ENCODE peak calls at places on chromosomes 7 and 10, in five cellular contexts. W is SK-N-SH; C is CD8-positive, alpha-beta T cell; J is cardiac fibroblast; R is AG09309. T is an unnamed sample.
A peak's percentile ranks its signal among the peaks of the same experiment; 100 is the strongest.

GRCh38 chr10:94308866-94309265 is 53.9 kb downstream of the NOC3L start:
- DNase-seq in W (no peak), C (no peak), J (peak; percentile 55), R (no peak), T (no peak)

GRCh38 chr10:84214612-84215235 is 10.6 kb downstream of the LRIT2 start:
- DNase-seq in W (peak; percentile 52), C (no peak), J (peak; percentile 5), R (no peak), T (no peak)

GRCh38 chr7:71633571-71634008 is 501.6 kb downstream of the GALNT17 start:
- DNase-seq in W (no peak), C (no peak), J (peak; percentile 66), R (peak; percentile 3), T (peak; percentile 78)

GRCh38 chr10:127990846-127991542 is 84.1 kb downstream of the PTPRE start:
- DNase-seq in W (no peak), C (peak; percentile 7), J (peak; percentile 92), R (peak; percentile 80), T (peak; percentile 88)

GRCh38 chr7:81501220-81501619 is 268.6 kb downstream of the HGF start:
- DNase-seq in W (peak; percentile 33), C (no peak), J (peak; percentile 86), R (no peak), T (peak; percentile 19)

GRCh38 chr7:30905078-30906012 is 6.3 kb upstream of the AQP1 start:
- DNase-seq in W (no peak), C (no peak), J (no peak), R (no peak), T (no peak)

GRCh38 chr7:47557317-47557985 is 24.5 kb downstream of the TNS3 start:
- DNase-seq in W (no peak), C (no peak), J (peak; percentile 56), R (no peak), T (no peak)

GRCh38 chr7:1967512-1968396 is 265.0 kb downstream of the MAD1L1 start:
- DNase-seq in W (no peak), C (no peak), J (no peak), R (no peak), T (no peak)

GRCh38 chr7:139697031-139697430 is 80.8 kb downstream of the HIPK2 start:
- DNase-seq in W (no peak), C (no peak), J (no peak), R (no peak), T (no peak)

GRCh38 chr7:46369933-46370654 is 449.0 kb upstream of the IGFBP3 start:
- DNase-seq in W (no peak), C (no peak), J (peak; percentile 94), R (peak; percentile 84), T (peak; percentile 91)
- TF ChIP-seq CTCF in W (no peak), C (no peak), J (no peak), R (no peak), T (no peak)

DNA sequence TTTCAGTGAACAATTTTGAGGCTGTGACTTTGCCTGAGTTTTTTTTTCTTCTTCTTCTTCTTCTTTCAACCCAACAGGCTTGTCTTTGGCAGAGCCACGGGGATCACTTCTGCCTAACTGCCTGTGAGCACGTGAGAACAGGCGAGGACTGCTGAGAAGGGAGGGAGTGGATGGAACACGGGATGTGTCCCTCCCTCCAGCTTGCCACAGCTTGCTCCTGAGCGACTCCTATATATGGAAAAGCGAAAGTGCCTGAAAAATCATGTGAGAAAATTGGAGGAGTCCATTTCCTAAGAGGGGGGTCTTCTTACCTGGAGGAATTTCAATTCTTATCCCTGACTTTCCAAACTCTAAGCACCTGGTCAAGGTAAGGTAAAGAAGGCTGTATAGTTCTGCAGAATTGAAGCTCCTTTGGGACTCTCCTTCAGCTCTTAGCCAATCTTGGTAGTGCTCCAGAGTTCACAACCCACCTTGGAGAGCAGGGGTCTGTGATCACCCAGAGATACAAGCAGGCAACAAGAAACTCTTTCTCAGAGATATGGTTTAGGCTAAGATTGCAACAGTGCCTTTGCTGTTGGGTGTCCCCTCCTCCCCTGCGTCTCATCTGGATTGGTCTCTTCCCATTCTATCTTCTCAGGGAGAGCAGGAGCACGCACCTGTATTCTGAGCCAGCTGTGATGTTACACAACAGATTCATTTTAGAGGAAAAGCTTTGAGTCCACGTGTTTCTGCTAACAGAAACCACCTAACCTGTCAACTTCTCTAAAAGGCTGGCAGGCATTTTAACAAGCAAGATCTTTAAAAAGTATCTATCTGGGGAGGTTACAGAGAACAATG is at the start of gene MAT1A:
- DNase-seq in W (no peak), C (no peak), J (peak; percentile 3), R (no peak), T (no peak)
- H3K4me3 ChIP-seq in W (no peak within 1 kb of the TSS), C (no peak within 1 kb of the TSS), J (no peak within 1 kb of the TSS), R (no peak within 1 kb of the TSS), T (no peak within 1 kb of the TSS)

GRCh38 chr10:101029520-101030309 is 1.2 kb downstream of the PDZD7 start:
- DNase-seq in W (no peak), C (no peak), J (no peak), R (no peak), T (no peak)
- TF ChIP-seq CTCF in W (peak; percentile 26), C (no peak), J (peak; percentile 17), R (no peak), T (no peak)

DNA sequence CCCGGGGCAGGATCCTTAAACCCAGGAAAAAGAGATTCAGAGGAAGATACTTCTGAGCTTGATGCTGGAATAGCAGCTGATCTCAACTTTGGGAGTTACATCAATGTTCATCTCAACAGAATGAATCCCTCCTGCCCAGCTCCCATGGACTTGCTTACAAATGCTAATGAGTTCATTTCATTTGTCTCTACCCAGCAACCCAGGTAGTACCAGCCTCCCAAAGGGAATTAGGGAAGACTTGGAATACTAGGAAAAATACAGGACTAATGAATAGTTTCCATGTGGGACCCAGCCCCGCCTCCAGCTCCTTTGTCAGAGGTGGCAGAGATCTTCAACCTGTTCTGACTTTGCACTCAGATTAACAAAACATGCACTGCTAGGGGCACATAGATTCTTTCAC is 22.1 kb upstream of the TCF7L2 start:
- DNase-seq in W (no peak), C (no peak), J (no peak), R (no peak), T (no peak)
- H3K4me3 ChIP-seq in W (no peak overlapping the region), C (no peak overlapping the region), J (no peak overlapping the region), R (no peak overlapping the region), T (no peak overlapping the region)

GRCh38 chr7:21981524-21981923 is 35.8 kb upstream of the CDCA7L start:
- DNase-seq in W (no peak), C (no peak), J (no peak), R (no peak), T (no peak)
- TF ChIP-seq CTCF in W (no peak), C (no peak), J (no peak), R (no peak), T (no peak)

DNA sequence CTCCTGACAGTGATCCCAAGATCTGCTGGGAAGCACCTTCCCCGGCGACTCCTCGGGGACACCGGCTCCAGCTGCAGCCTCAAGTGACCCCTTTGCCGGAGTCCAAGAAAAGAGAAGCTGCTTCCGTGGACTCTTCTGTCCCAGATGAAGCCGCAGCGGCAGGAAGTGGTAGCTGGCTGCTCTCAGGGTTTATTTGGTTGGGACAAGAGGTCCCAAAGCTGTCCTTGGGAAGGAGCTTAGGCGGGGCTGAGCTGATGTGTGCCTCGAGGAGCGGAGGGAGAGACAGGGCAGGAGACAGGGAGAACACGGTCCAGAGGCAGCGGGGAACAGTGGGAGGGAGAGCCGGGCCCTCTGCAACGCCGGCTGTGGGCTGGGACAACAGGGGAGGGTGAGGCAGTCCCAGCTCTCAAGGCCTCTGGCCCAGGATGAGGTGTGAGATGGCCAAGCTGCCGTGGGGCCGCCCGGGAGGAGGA is 13.1 kb upstream of the FAM20C start:
- DNase-seq in W (no peak), C (no peak), J (peak; percentile 11), R (no peak), T (no peak)
- H3K4me3 ChIP-seq in W (no peak overlapping the region), C (no peak overlapping the region), J (no peak overlapping the region), R (no peak overlapping the region), T (no peak overlapping the region)

GRCh38 chr10:132634241-132634946 is 96.8 kb downstream of the INPP5A start:
- DNase-seq in W (no peak), C (no peak), J (no peak), R (no peak), T (no peak)
- TF ChIP-seq CTCF in W (no peak), C (no peak), J (no peak), R (peak; percentile 4), T (no peak)

GRCh38 chr10:62561151-62561550 is 187.0 kb downstream of the ZNF365 start:
- DNase-seq in W (no peak), C (no peak), J (peak; percentile 53), R (no peak), T (no peak)

GRCh38 chr10:62560207-62560819 is 186.1 kb downstream of the ZNF365 start:
- DNase-seq in W (no peak), C (no peak), J (peak; percentile 90), R (peak; percentile 79), T (no peak)

GRCh38 chr10:62562101-62562500 is 187.9 kb downstream of the ZNF365 start:
- DNase-seq in W (no peak), C (no peak), J (peak; percentile 22), R (no peak), T (no peak)

GRCh38 chr10:62562795-62563194 is 188.6 kb downstream of the ZNF365 start:
- DNase-seq in W (no peak), C (no peak), J (no peak), R (no peak), T (no peak)

DNA sequence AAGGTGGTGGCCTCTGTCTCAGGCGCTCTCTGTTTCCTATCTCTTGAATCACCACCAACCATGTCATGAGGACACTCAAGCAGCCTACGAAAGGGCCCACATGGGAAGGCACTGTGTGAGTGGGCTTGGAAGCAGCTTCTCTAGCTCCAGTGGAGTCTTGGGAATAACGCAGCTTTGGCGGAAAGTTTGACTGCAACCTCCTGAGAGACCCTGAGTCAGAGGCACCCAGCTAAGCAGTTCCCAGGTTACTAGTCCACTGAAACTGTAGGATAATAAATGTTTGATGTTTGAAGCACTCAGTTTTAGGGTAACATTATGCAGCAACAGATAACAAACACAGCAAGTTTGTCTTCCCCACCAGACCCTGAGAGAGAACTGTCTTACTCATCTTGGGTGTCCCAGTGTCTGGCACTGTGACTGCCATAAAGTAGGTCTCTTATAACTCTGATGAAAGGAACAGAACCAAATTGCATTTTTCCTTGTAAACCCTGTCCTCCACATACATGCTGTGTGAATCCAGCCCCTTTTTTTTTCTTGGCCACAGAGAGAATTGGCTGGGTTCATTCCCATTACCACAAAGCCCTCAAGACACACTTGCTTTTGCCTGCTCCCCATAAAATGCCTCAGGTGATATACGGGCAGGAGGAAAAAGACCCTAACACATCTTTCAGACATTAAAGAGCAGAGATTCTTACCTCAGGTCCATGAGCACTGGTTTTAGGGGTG is 185.5 kb downstream of the ZNF365 start:
- DNase-seq in W (no peak), C (no peak), J (peak; percentile 43), R (no peak), T (no peak)
- H3K4me3 ChIP-seq in W (no peak overlapping the region), C (no peak overlapping the region), J (no peak overlapping the region), R (no peak overlapping the region), T (no peak overlapping the region)

DNA sequence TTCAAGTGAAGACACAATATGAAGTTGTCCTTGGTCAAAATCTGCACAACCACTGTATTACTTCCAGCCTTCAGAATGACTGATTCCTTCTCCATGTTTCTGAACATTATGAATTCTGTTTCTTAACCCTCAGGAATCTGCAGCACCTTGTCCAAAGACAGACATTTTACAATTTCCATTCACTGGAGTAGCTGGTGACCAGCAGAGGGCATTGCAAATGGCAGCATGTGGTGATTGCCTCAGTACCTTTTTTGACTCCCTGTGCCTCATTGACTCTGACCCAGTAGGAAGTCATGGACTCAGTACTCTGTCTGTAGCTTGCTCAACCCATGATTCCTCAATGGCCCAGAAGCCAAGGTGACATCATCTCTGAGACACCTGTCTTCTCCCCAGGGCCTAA is 879 bp upstream of the VPS41 start:
- DNase-seq in W (no peak), C (no peak), J (no peak), R (no peak), T (no peak)
- TF ChIP-seq CTCF in W (peak; percentile 31), C (no peak), J (no peak), R (no peak), T (peak; percentile 3)